ENCODE peak calls at places on chromosomes 12 and 14, in ten cellular contexts. L, P, C, X, K, N, D, Z, W and A are unnamed samples. For H3K79me2 and H3K4me1, the result is how much of the 10 kb centered on the place peaks cover.

GRCh38 chr12:108722992-108723766 is 8.1 kb downstream of the CORO1C start:
- DNase-seq in L (no peak), P (peak), C (peak), X (no peak), K (no peak), N (peak), D (no peak), Z (peak), W (no peak), A (peak)

GRCh38 chr12:131194166-131194565 is 240.5 kb downstream of the ADGRD1 start:
- DNase-seq in L (no peak), P (no peak), C (no peak), X (no peak), K (no peak), N (no peak), D (peak), Z (no peak), W (peak), A (no peak)

GRCh38 chr12:66203820-66204219 is 14.8 kb downstream of the IRAK3 start:
- DNase-seq in L (no peak), P (no peak), C (peak), X (peak), K (no peak), N (no peak), D (no peak), Z (no peak), W (no peak), A (no peak)

GRCh38 chr12:78181544-78182162 is 351.0 kb downstream of the NAV3 start:
- DNase-seq in L (peak), P (no peak), C (peak), X (peak), K (no peak), N (peak), D (no peak), Z (peak), W (no peak), A (no peak)

GRCh38 chr12:95386056-95386455 is 87.9 kb upstream of the METAP2 start:
- DNase-seq in L (no peak), P (no peak), C (no peak), X (no peak), K (no peak), N (peak), D (no peak), Z (no peak), W (no peak), A (no peak)

GRCh38 chr14:20434701-20435453 is 1.1 kb downstream of the KLHL33 start:
- DNase-seq in L (no peak), P (no peak), C (no peak), X (no peak), K (no peak), N (no peak), D (no peak), Z (peak), W (no peak), A (peak)

GRCh38 chr12:44875954-44876553 is at the start of gene NELL2:
- DNase-seq in L (peak), P (no peak), C (peak), X (peak), K (peak), N (peak), D (no peak), Z (peak), W (peak), A (peak)

GRCh38 chr12:19409376-19409775 is 29.9 kb upstream of the AEBP2 start:
- DNase-seq in L (no peak), P (no peak), C (no peak), X (no peak), K (no peak), N (peak), D (no peak), Z (peak), W (no peak), A (peak)

GRCh38 chr12:68565391-68565903 is 45.3 kb upstream of the RAP1B start:
- DNase-seq in L (peak), P (peak), C (peak), X (no peak), K (no peak), N (peak), D (no peak), Z (peak), W (no peak), A (peak)

GRCh38 chr12:108468149-108468968 is 46.7 kb upstream of the FICD start:
- DNase-seq in L (peak), P (no peak), C (peak), X (peak), K (no peak), N (peak), D (no peak), Z (peak), W (no peak), A (no peak)

GRCh38 chr12:51759175-51759574 is 89.3 kb downstream of the FIGNL2 start:
- DNase-seq in L (no peak), P (no peak), C (peak), X (no peak), K (no peak), N (peak), D (no peak), Z (no peak), W (no peak), A (peak)

GRCh38 chr14:71384007-71384605 is 476.8 kb downstream of the PCNX1 start:
- DNase-seq in L (no peak), P (no peak), C (no peak), X (no peak), K (no peak), N (no peak), D (no peak), Z (no peak), W (no peak), A (no peak)

DNA sequence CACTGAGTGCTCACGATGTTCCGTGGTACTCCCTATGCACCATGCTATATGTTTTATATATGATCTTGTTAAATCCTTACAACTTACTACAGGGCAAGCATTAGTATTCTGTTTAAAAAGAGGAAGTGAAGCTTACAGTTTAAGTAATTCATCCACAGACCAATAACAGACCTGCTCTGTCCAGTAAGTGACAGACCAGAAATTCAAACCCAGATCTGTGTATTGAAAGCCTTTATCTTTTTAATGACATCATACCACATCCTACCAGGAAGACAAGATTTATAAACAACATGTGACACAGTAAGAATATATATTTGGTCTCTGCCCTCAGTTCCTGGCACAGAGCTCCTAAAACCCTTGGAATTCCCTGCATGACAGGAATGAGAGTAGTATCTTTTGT is 206.5 kb downstream of the STXBP6 start:
- DNase-seq in L (no peak), P (no peak), C (no peak), X (no peak), K (no peak), N (no peak), D (no peak), Z (no peak), W (no peak), A (no peak)
- H3K4me2 ChIP-seq in L (no peak), P (no peak), C (no peak), X (no peak), K (no peak), N (no peak), D (no peak), Z (no peak), W (no peak), A (no peak)

GRCh38 chr12:47226199-47226598 is 146.4 kb upstream of the AMIGO2 start:
- DNase-seq in L (no peak), P (no peak), C (no peak), X (no peak), K (no peak), N (no peak), D (no peak), Z (no peak), W (no peak), A (no peak)

GRCh38 chr12:47225356-47225755 is 145.6 kb upstream of the AMIGO2 start:
- DNase-seq in L (no peak), P (no peak), C (no peak), X (no peak), K (no peak), N (no peak), D (no peak), Z (no peak), W (no peak), A (no peak)

GRCh38 chr12:47223848-47224213 is 144.1 kb upstream of the AMIGO2 start:
- DNase-seq in L (peak), P (no peak), C (no peak), X (no peak), K (no peak), N (no peak), D (no peak), Z (peak), W (no peak), A (no peak)

GRCh38 chr12:47222960-47223847 is 143.4 kb upstream of the AMIGO2 start:
- DNase-seq in L (peak), P (no peak), C (no peak), X (no peak), K (peak), N (no peak), D (no peak), Z (no peak), W (peak), A (no peak)

DNA sequence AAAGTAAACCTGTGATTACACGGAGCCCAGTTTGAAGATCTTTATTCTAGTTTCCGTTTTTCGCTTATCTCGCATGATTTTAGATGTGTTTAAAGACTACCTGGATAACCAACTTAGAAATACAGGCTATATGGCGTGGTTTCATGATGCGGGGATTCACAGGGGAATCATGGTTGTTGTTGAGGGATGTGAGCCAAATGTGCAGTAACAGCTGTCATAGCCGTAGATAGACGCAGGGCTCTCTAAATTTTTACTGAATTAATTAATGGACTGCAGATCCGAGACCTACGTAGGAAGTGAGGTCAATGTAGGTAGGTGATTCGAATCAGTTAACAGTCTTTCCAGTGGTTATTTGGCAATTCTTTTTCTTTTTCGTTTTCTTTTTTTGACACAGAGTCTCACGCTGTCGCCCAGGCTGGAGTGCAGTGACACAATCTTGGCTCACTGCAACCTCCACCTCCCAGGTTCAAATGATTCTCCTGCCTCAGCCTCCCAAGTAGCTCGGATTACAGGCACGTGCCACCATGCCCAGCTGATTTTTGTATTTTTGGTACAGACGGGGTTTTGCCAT is 144.9 kb upstream of the AMIGO2 start:
- DNase-seq in L (no peak), P (no peak), C (no peak), X (no peak), K (no peak), N (no peak), D (no peak), Z (no peak), W (no peak), A (no peak)
- H3K79me2 ChIP-seq in L (under half), P (under half), C (under half), X (under half), K (under half), N (under half), D (under half), Z (under half), W (under half), A (under half)

GRCh38 chr12:124875803-124876132 is 12.1 kb upstream of the SCARB1 start:
- DNase-seq in L (no peak), P (no peak), C (no peak), X (no peak), K (no peak), N (no peak), D (no peak), Z (no peak), W (no peak), A (peak)
- H3K4me1 ChIP-seq in L (under half), P (under half), C (under half), X (under half), K (under half), N (under half), D (under half), Z (under half), W (under half), A (under half)

GRCh38 chr12:123928274-123928865 is 44.3 kb downstream of the CCDC92 start:
- DNase-seq in L (no peak), P (no peak), C (no peak), X (peak), K (no peak), N (no peak), D (no peak), Z (no peak), W (no peak), A (no peak)

GRCh38 chr12:123931686-123932321 is 40.8 kb downstream of the CCDC92 start:
- DNase-seq in L (no peak), P (no peak), C (no peak), X (no peak), K (no peak), N (no peak), D (no peak), Z (no peak), W (no peak), A (no peak)

GRCh38 chr12:123928897-123929296 is 43.7 kb downstream of the CCDC92 start:
- DNase-seq in L (no peak), P (no peak), C (no peak), X (peak), K (no peak), N (no peak), D (no peak), Z (no peak), W (no peak), A (no peak)

GRCh38 chr12:123933214-123933613 is 39.4 kb downstream of the CCDC92 start:
- DNase-seq in L (no peak), P (no peak), C (no peak), X (no peak), K (no peak), N (no peak), D (no peak), Z (no peak), W (no peak), A (no peak)

GRCh38 chr12:123929869-123930583 is 42.6 kb downstream of the CCDC92 start:
- DNase-seq in L (no peak), P (no peak), C (no peak), X (no peak), K (no peak), N (no peak), D (no peak), Z (no peak), W (no peak), A (peak)
- H3K4me2 ChIP-seq in L (no peak), P (no peak), C (no peak), X (no peak), K (no peak), N (no peak), D (no peak), Z (no peak), W (no peak), A (no peak)

GRCh38 chr14:60651051-60651935 is 2.0 kb upstream of the SIX1 start:
- DNase-seq in L (no peak), P (no peak), C (no peak), X (no peak), K (no peak), N (no peak), D (no peak), Z (no peak), W (no peak), A (no peak)
- H3K79me2 ChIP-seq in L (under half), P (under half), C (under half), X (under half), K (under half), N (under half), D (under half), Z (under half), W (under half), A (under half)

GRCh38 chr12:57888407-57889157 is 42.1 kb upstream of the CTDSP2 start:
- DNase-seq in L (peak), P (peak), C (peak), X (peak), K (no peak), N (peak), D (no peak), Z (peak), W (peak), A (peak)
- H3K4me1 ChIP-seq in L (under half), P (half or more), C (under half), X (under half), K (under half), N (half or more), D (under half), Z (under half), W (under half), A (under half)